ENCODE peak calls at places on chromosomes 4 and X, in six cellular contexts. V is cardiac fibroblast, D is H7, J is dorsolateral prefrontal cortex, H is stomach, T is AG04449. I is an unnamed sample.

GRCh38 chr4:127311371-127311770 is 321.4 kb upstream of the INTU start:
- DNase-seq in V (no peak), D (no peak), J (no peak), H (no peak), T (no peak), I (no peak)

GRCh38 chr4:130422255-130422654 is 1326.3 kb downstream of the C4orf33 start:
- DNase-seq in V (no peak), D (no peak), J (no peak), H (no peak), T (no peak), I (no peak)

GRCh38 chr4:99024481-99025275 is 29.2 kb downstream of the METAP1 start:
- DNase-seq in V (no peak), D (no peak), J (no peak), H (no peak), T (no peak), I (no peak)

GRCh38 chr4:151678048-151678853 is 82.6 kb downstream of the GATB start:
- DNase-seq in V (no peak), D (no peak), J (no peak), H (no peak), T (no peak), I (no peak)

GRCh38 chr4:141329174-141329569 is 108.5 kb downstream of the ZNF330 start:
- DNase-seq in V (peak; percentile 81), D (no peak), J (no peak), H (no peak), T (peak; percentile 65), I (no peak)

GRCh38 chr4:142473960-142474338 is 372.2 kb downstream of the INPP4B start:
- DNase-seq in V (no peak), D (no peak), J (no peak), H (no peak), T (no peak), I (no peak)

GRCh38 chrX:143437439-143437838 is 79.8 kb downstream of the SPANXN3 start:
- DNase-seq in V (peak; percentile 17), D (no peak), J (no peak), H (no peak), T (no peak), I (peak; percentile 33)

GRCh38 chrX:10031743-10032142 is 64.6 kb downstream of the CLDN34 start:
- DNase-seq in V (no peak), D (no peak), J (no peak), H (no peak), T (no peak), I (no peak)

GRCh38 chr4:113987382-113987930 is 8.0 kb upstream of the ARSJ start:
- DNase-seq in V (no peak), D (no peak), J (no peak), H (no peak), T (no peak), I (peak; percentile 32)

GRCh38 chr4:185591679-185592141 is 56.4 kb upstream of the PDLIM3 start:
- DNase-seq in V (peak; percentile 62), D (no peak), J (no peak), H (no peak), T (no peak), I (no peak)

GRCh38 chr4:57078685-57079521 is 31.3 kb downstream of the IGFBP7 start:
- DNase-seq in V (peak; percentile 75), D (peak; percentile 36), J (no peak), H (no peak), T (no peak), I (peak; percentile 94)

GRCh38 chr4:90727938-90728337 is 600.7 kb downstream of the CCSER1 start:
- DNase-seq in V (no peak), D (peak; percentile 30), J (no peak), H (no peak), T (no peak), I (peak; percentile 98)

GRCh38 chrX:41781500-41781899 is 57.5 kb downstream of the GPR82 start:
- DNase-seq in V (peak; percentile 60), D (peak; percentile 29), J (no peak), H (no peak), T (no peak), I (peak; percentile 42)

GRCh38 chr4:38967260-38968095 is 64.7 kb downstream of the TMEM156 start:
- DNase-seq in V (peak; percentile 92), D (no peak), J (no peak), H (no peak), T (peak; percentile 98), I (peak; percentile 76)

GRCh38 chrX:153738056-153738605 is 13.5 kb downstream of the ABCD1 start:
- DNase-seq in V (no peak), D (peak; percentile 49), J (no peak), H (no peak), T (no peak), I (no peak)

GRCh38 chrX:49206543-49206942 is 6.5 kb upstream of the SYP start:
- DNase-seq in V (no peak), D (no peak), J (no peak), H (no peak), T (no peak), I (no peak)

GRCh38 chrX:129115104-129115503 is 408.2 kb downstream of the SMARCA1 start:
- DNase-seq in V (peak; percentile 1), D (peak; percentile 47), J (no peak), H (no peak), T (no peak), I (peak; percentile 76)

GRCh38 chr4:111770514-111770913 is 374.7 kb upstream of the FAM241A start:
- DNase-seq in V (no peak), D (no peak), J (no peak), H (no peak), T (no peak), I (no peak)

GRCh38 chr4:108094131-108094530 is 74.6 kb downstream of the LEF1 start:
- DNase-seq in V (no peak), D (no peak), J (no peak), H (no peak), T (no peak), I (no peak)

GRCh38 chr4:108100827-108101226 is 67.9 kb downstream of the LEF1 start:
- DNase-seq in V (no peak), D (no peak), J (no peak), H (no peak), T (no peak), I (no peak)

GRCh38 chr4:108094923-108095482 is 73.7 kb downstream of the LEF1 start:
- DNase-seq in V (no peak), D (no peak), J (no peak), H (no peak), T (no peak), I (peak; percentile 23)

GRCh38 chr4:108099838-108100237 is 68.9 kb downstream of the LEF1 start:
- DNase-seq in V (no peak), D (no peak), J (no peak), H (no peak), T (no peak), I (no peak)

DNA sequence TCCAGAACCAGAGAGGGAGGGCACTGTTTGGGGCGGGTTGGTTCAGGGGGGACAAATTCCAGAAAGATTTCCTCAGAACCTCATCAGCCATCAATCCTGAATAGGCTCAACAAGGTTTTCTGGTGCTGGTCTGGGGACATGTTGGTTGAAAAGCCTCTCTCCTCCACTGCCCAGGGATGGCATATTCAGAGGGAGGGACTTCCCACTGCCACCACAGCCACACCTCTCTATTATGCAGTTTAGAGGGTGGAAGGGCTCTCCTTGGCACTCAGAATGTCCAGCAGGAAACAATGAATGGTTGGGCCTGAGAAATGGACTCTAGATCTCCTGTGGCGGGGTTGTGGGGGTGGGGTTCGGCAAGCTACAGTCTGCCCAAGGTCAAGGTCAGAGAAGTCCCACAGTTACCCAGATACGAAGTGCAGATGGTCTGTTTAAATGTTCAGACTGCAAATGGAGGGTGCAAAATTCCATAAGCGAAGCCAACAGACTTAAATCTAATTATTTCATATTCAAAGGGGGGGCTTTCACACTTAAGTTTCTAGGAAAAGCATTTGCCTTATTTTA is 70.7 kb downstream of the LEF1 start:
- DNase-seq in V (no peak), D (no peak), J (no peak), H (no peak), T (no peak), I (no peak)
- H3K4me3 ChIP-seq in V (no peak overlapping the region), D (no peak overlapping the region), J (no peak overlapping the region), H (no peak overlapping the region), T (no peak overlapping the region), I (no peak overlapping the region)

DNA sequence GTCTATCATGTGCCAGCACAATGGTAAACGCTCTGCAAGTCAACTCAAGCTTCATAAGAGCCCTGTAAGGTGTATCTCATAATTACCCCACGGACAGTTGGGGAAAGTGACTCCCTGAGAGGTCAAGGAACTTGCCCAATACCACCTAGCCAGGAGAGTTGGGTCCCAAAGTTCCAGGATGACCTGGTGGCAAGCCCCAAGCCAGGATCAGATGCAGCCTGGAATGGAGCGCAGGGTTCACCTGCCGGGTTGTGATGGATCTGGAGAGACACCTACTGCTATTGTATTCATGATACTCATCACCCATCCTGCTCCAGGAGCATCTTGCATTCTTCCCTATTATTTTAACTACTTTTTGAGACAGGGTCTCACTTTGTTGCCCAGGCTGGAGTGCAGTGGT is 36.1 kb downstream of the ZBTB49 start:
- DNase-seq in V (no peak), D (no peak), J (peak; percentile 6), H (no peak), T (no peak), I (no peak)
- H3K4me3 ChIP-seq in V (no peak overlapping the region), D (no peak overlapping the region), J (no peak overlapping the region), H (no peak overlapping the region), T (no peak overlapping the region), I (no peak overlapping the region)

DNA sequence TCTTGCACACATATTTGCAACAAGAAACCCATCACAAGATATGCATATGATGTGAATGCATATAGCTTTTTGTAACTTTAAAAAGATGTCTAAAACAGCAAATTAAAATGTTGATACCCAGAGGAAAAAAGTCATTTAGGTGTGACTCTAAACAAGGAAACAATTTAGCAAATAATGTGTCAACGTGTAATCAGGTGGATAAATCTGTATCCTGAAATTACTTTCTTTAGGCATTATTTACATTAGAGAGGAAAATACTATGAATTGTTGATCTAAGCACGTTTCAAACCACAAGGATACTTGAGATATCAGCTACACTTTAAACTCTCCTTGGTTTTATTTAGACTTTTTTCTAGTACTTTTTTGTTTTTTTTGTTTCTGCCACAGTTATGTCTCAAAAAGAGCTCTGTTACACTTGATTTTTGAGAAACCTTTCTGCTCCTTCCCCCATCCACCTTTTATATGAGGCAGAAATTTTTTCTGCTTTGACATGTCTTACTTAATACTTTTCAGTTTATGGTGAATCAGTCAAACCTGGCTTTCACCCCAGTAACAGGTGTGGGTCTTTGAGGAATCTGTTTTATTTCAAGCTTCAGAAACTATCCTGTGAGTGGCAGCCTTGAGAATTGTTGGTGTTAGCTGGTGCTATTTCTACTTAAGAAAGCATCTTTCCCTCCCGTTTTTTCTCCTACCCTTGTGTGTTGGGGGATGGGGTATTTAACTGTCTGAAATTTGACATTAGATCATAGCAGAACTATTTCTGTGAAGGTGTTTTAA is 1.9 kb downstream of the NPNT start:
- DNase-seq in V (no peak), D (peak; percentile 8), J (no peak), H (no peak), T (no peak), I (no peak)
- H3K4me3 ChIP-seq in V (no peak overlapping the region), D (no peak overlapping the region), J (peak overlapping the region; percentile 65), H (peak overlapping the region; percentile 61), T (no peak overlapping the region), I (no peak overlapping the region)

GRCh38 chrX:35025820-35026219 is 83.2 kb downstream of the FAM47B start:
- DNase-seq in V (no peak), D (no peak), J (no peak), H (no peak), T (no peak), I (no peak)
- H3K4me3 ChIP-seq in V (no peak overlapping the region), D (no peak overlapping the region), J (no peak overlapping the region), H (no peak overlapping the region), T (no peak overlapping the region), I (no peak overlapping the region)

GRCh38 chr4:153257151-153257620 is 52.9 kb downstream of the TRIM2 start:
- DNase-seq in V (peak; percentile 59), D (peak; percentile 55), J (peak; percentile 91), H (no peak), T (no peak), I (peak; percentile 93)
- H3K4me3 ChIP-seq in V (no peak overlapping the region), D (peak overlapping the region; percentile 36), J (peak overlapping the region; percentile 71), H (no peak overlapping the region), T (peak overlapping the region; percentile 42), I (peak overlapping the region; percentile 22)

GRCh38 chr4:173524218-173525117 is 5.6 kb downstream of the HAND2 start:
- DNase-seq in V (no peak), D (peak; percentile 59), J (no peak), H (no peak), T (no peak), I (peak; percentile 36)
- H3K4me3 ChIP-seq in V (peak overlapping the region; percentile 39), D (no peak overlapping the region), J (no peak overlapping the region), H (peak overlapping the region; percentile 64), T (no peak overlapping the region), I (no peak overlapping the region)

I was measured in mesendoderm.